ENCODE peak calls at places on chromosome 18, in six cellular contexts. One of them, this sample, is unnamed.

GRCh38 chr18:36862182-36862581 is 33.3 kb downstream of the KIAA1328 start:
- ATAC-seq in GM12878: no peak
- ATAC-seq in K562: no peak
- ATAC-seq in HepG2: no peak
- ATAC-seq in upper lobe of left lung: no peak
- ATAC-seq in IMR-90: no peak
- ATAC-seq in this sample: no peak

GRCh38 chr18:24504401-24504800 is 44.0 kb downstream of the HRH4 start:
- ATAC-seq in IMR-90: no peak
- ATAC-seq in GM12878: no peak
- ATAC-seq in K562: no peak
- ATAC-seq in HepG2: no peak
- ATAC-seq in upper lobe of left lung: no peak
- ATAC-seq in this sample: no peak

GRCh38 chr18:55838841-55839240 is 250.8 kb upstream of the TCF4 start:
- ATAC-seq in IMR-90: no peak
- ATAC-seq in K562: no peak
- ATAC-seq in upper lobe of left lung: peak; percentile 84
- ATAC-seq in GM12878: no peak
- ATAC-seq in HepG2: no peak
- ATAC-seq in this sample: no peak

GRCh38 chr18:62282188-62282629 is 42.9 kb upstream of the TNFRSF11A start:
- ATAC-seq in IMR-90: peak; percentile 70
- ATAC-seq in HepG2: no peak
- ATAC-seq in upper lobe of left lung: peak; percentile 24
- ATAC-seq in K562: no peak
- ATAC-seq in GM12878: no peak
- ATAC-seq in this sample: no peak

GRCh38 chr18:25187582-25188291 is 164.2 kb downstream of the ZNF521 start:
- ATAC-seq in upper lobe of left lung: no peak
- ATAC-seq in HepG2: no peak
- ATAC-seq in K562: no peak
- ATAC-seq in GM12878: no peak
- ATAC-seq in IMR-90: no peak
- ATAC-seq in this sample: no peak

GRCh38 chr18:76466410-76466991 is 28.5 kb downstream of the ZNF516 start:
- ATAC-seq in GM12878: peak; percentile 31
- ATAC-seq in HepG2: peak; percentile 30
- ATAC-seq in IMR-90: no peak
- ATAC-seq in K562: no peak
- ATAC-seq in upper lobe of left lung: no peak
- ATAC-seq in this sample: peak; percentile 22

GRCh38 chr18:7600036-7600435 is 32.9 kb downstream of the PTPRM start:
- ATAC-seq in K562: no peak
- ATAC-seq in IMR-90: no peak
- ATAC-seq in upper lobe of left lung: no peak
- ATAC-seq in GM12878: no peak
- ATAC-seq in HepG2: no peak
- ATAC-seq in this sample: no peak

GRCh38 chr18:31356025-31356424 is 20.6 kb upstream of the DSG4 start:
- ATAC-seq in HepG2: no peak
- ATAC-seq in upper lobe of left lung: no peak
- ATAC-seq in K562: no peak
- ATAC-seq in GM12878: peak; percentile 74
- ATAC-seq in IMR-90: no peak
- ATAC-seq in this sample: no peak

GRCh38 chr18:55101458-55101824 is 142.2 kb upstream of the CCDC68 start:
- ATAC-seq in IMR-90: no peak
- ATAC-seq in HepG2: no peak
- ATAC-seq in upper lobe of left lung: no peak
- ATAC-seq in GM12878: no peak
- ATAC-seq in K562: no peak
- ATAC-seq in this sample: no peak

GRCh38 chr18:61975526-61976326 is 82.9 kb upstream of the RNF152 start:
- ATAC-seq in K562: no peak
- ATAC-seq in GM12878: peak; percentile 67
- ATAC-seq in IMR-90: no peak
- ATAC-seq in HepG2: no peak
- ATAC-seq in upper lobe of left lung: no peak
- ATAC-seq in this sample: no peak

GRCh38 chr18:44743626-44744025 is 62.9 kb downstream of the SETBP1 start:
- ATAC-seq in K562: no peak
- ATAC-seq in HepG2: no peak
- ATAC-seq in IMR-90: no peak
- ATAC-seq in upper lobe of left lung: no peak
- ATAC-seq in GM12878: no peak
- ATAC-seq in this sample: no peak

GRCh38 chr18:24138281-24138883 is 480 bp upstream of the CABYR start:
- ATAC-seq in IMR-90: peak; percentile 7
- ATAC-seq in K562: no peak
- ATAC-seq in GM12878: peak; percentile 16
- ATAC-seq in upper lobe of left lung: peak; percentile 20
- ATAC-seq in HepG2: peak; percentile 53
- ATAC-seq in this sample: peak; percentile 14

GRCh38 chr18:72544092-72544886 is at the start of gene CBLN2:
- ATAC-seq in K562: peak; percentile 82
- ATAC-seq in HepG2: peak; percentile 100
- ATAC-seq in upper lobe of left lung: peak; percentile 76
- ATAC-seq in GM12878: peak; percentile 97
- ATAC-seq in IMR-90: peak; percentile 79
- ATAC-seq in this sample: no peak

GRCh38 chr18:58452392-58453166 is 176.3 kb downstream of the ALPK2 start:
- ATAC-seq in K562: no peak
- ATAC-seq in GM12878: no peak
- ATAC-seq in IMR-90: no peak
- ATAC-seq in upper lobe of left lung: no peak
- ATAC-seq in HepG2: no peak
- ATAC-seq in this sample: no peak

GRCh38 chr18:58449366-58449935 is 179.4 kb downstream of the ALPK2 start:
- ATAC-seq in K562: peak; percentile 53
- ATAC-seq in IMR-90: no peak
- ATAC-seq in HepG2: peak; percentile 71
- ATAC-seq in upper lobe of left lung: no peak
- ATAC-seq in GM12878: no peak
- ATAC-seq in this sample: no peak

GRCh38 chr18:58453167-58453804 is 175.6 kb downstream of the ALPK2 start:
- ATAC-seq in IMR-90: no peak
- ATAC-seq in K562: no peak
- ATAC-seq in HepG2: no peak
- ATAC-seq in GM12878: no peak
- ATAC-seq in upper lobe of left lung: no peak
- ATAC-seq in this sample: no peak

GRCh38 chr18:58451972-58452334 is 176.9 kb downstream of the ALPK2 start:
- ATAC-seq in K562: no peak
- ATAC-seq in upper lobe of left lung: no peak
- ATAC-seq in IMR-90: no peak
- ATAC-seq in HepG2: no peak
- ATAC-seq in GM12878: no peak
- ATAC-seq in this sample: no peak

GRCh38 chr18:58451115-58451971 is 177.5 kb downstream of the ALPK2 start:
- ATAC-seq in HepG2: no peak
- ATAC-seq in K562: no peak
- ATAC-seq in IMR-90: no peak
- ATAC-seq in GM12878: no peak
- ATAC-seq in upper lobe of left lung: no peak
- ATAC-seq in this sample: no peak
- TF ChIP-seq POLR2A in HepG2: no peak
- TF ChIP-seq POLR2A in K562: no peak
- TF ChIP-seq POLR2A in IMR-90: no peak
- TF ChIP-seq POLR2A in GM12878: no peak
- TF ChIP-seq POLR2A in upper lobe of left lung: no peak
- TF ChIP-seq POLR2A in this sample: no peak

DNA sequence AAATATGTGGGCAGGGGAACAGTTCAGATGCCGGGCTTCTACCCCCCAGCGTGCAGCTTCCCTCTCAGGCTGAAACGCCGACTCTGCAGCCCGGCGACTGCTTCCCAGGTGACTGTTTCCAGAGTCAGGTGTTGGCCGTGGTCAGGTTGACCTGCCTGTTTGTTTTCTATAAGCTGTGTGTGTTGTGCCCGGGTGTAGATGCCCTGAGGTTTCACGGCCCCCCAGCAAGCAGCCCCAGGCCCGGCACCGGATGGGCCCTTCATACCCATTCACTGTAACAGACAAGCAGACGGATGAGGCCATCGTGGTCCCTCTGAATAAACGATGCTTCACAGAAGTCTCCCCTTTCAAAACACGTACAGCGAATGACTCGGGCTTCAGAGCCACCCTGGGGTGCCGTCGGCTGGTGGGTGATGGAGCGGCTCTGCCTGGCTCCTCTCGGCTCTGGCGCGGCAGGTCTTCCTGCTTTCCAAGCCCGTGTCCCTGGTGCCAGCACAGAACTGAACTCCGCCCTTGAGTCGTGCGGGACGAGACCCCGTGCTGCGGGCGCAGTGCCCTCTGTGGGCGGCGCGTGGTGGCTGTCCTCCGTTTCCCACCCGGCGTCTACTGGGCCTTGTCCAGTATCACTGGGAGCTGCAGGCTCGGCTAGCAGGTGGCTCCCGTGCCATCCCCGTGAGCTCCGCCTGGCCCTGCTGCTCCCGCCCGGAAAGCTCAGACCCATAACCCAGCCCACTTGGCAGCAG is 15.0 kb upstream of the KCNG2 start:
- ATAC-seq in GM12878: no peak
- ATAC-seq in HepG2: no peak
- ATAC-seq in upper lobe of left lung: no peak
- ATAC-seq in K562: no peak
- ATAC-seq in IMR-90: no peak
- ATAC-seq in this sample: no peak
- TF ChIP-seq POLR2A in GM12878: no peak
- TF ChIP-seq POLR2A in HepG2: no peak
- TF ChIP-seq POLR2A in upper lobe of left lung: no peak
- TF ChIP-seq POLR2A in K562: no peak
- TF ChIP-seq POLR2A in IMR-90: no peak
- TF ChIP-seq POLR2A in this sample: no peak

GRCh38 chr18:9897129-9897528 is 11.4 kb downstream of the TXNDC2 start:
- ATAC-seq in K562: peak; percentile 7
- ATAC-seq in IMR-90: no peak
- ATAC-seq in GM12878: no peak
- ATAC-seq in HepG2: no peak
- ATAC-seq in upper lobe of left lung: no peak
- ATAC-seq in this sample: no peak

GRCh38 chr18:9902832-9903231 is 11.0 kb upstream of the VAPA start:
- ATAC-seq in HepG2: no peak
- ATAC-seq in K562: no peak
- ATAC-seq in IMR-90: no peak
- ATAC-seq in GM12878: no peak
- ATAC-seq in upper lobe of left lung: no peak
- ATAC-seq in this sample: no peak

GRCh38 chr18:9900699-9901098 is 13.1 kb upstream of the VAPA start:
- ATAC-seq in K562: no peak
- ATAC-seq in GM12878: no peak
- ATAC-seq in HepG2: no peak
- ATAC-seq in upper lobe of left lung: no peak
- ATAC-seq in IMR-90: no peak
- ATAC-seq in this sample: no peak

GRCh38 chr18:9901377-9901776 is 12.4 kb upstream of the VAPA start:
- ATAC-seq in GM12878: no peak
- ATAC-seq in IMR-90: no peak
- ATAC-seq in upper lobe of left lung: no peak
- ATAC-seq in K562: no peak
- ATAC-seq in HepG2: no peak
- ATAC-seq in this sample: no peak

GRCh38 chr18:9898792-9899549 is 13.2 kb downstream of the TXNDC2 start:
- ATAC-seq in K562: peak; percentile 80
- ATAC-seq in HepG2: peak; percentile 92
- ATAC-seq in GM12878: no peak
- ATAC-seq in upper lobe of left lung: peak; percentile 36
- ATAC-seq in IMR-90: no peak
- ATAC-seq in this sample: no peak
- TF ChIP-seq POLR2A in K562: peak; percentile 69
- TF ChIP-seq POLR2A in HepG2: no peak
- TF ChIP-seq POLR2A in GM12878: no peak
- TF ChIP-seq POLR2A in upper lobe of left lung: no peak
- TF ChIP-seq POLR2A in IMR-90: no peak
- TF ChIP-seq POLR2A in this sample: no peak

GRCh38 chr18:63368611-63369010 is 1.6 kb upstream of the KDSR start:
- ATAC-seq in upper lobe of left lung: no peak
- ATAC-seq in K562: no peak
- ATAC-seq in GM12878: no peak
- ATAC-seq in IMR-90: no peak
- ATAC-seq in HepG2: no peak
- ATAC-seq in this sample: no peak

GRCh38 chr18:63365909-63366269 is 1.1 kb downstream of the KDSR start:
- ATAC-seq in upper lobe of left lung: no peak
- ATAC-seq in HepG2: no peak
- ATAC-seq in K562: no peak
- ATAC-seq in IMR-90: no peak
- ATAC-seq in GM12878: peak; percentile 15
- ATAC-seq in this sample: no peak

GRCh38 chr18:63366991-63367240 is at the start of gene KDSR:
- ATAC-seq in upper lobe of left lung: no peak
- ATAC-seq in K562: no peak
- ATAC-seq in GM12878: no peak
- ATAC-seq in HepG2: no peak
- ATAC-seq in IMR-90: no peak
- ATAC-seq in this sample: no peak

GRCh38 chr18:63366270-63366990 is 576 bp downstream of the KDSR start:
- ATAC-seq in GM12878: peak; percentile 53
- ATAC-seq in HepG2: peak; percentile 68
- ATAC-seq in IMR-90: peak; percentile 8
- ATAC-seq in K562: peak; percentile 45
- ATAC-seq in upper lobe of left lung: peak; percentile 41
- ATAC-seq in this sample: peak; percentile 24

DNA sequence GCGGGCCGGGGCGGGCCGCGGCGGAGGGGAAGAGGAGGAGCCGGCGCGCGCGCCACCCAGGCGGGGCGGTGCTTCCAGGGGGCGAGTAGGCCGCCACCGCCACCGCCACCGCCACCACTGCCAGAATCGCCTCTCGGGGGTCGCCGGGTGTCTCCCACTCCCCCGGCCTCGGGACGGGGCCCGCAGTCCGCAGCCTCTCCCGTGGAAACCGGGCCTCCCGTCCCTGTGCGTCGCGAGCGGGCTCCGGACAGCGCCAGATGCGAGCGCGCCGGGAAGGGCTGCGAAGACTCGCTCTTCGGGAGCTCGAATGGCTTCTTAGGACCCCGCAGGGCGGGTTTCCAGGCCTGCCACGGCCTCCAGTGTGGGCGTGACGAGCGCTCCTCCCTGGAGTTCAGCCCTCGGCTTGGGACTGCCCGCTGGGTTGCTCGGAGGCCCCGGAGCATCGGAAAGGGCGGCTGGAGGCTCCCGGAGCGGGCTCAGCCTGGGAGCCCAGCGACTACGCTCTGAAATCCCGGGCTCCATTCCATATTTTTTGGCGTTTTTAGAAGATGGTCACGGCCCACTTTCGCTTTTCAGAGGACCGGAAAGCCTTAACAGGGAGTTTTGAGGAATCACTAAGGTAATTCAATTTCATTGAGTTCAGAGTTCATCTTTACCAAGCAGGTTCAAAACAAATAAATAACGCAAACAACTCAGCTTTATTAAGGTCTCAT is 391 bp upstream of the KDSR start:
- ATAC-seq in HepG2: peak; percentile 96
- ATAC-seq in K562: peak; percentile 96
- ATAC-seq in GM12878: peak; percentile 92
- ATAC-seq in IMR-90: peak; percentile 95
- ATAC-seq in upper lobe of left lung: peak; percentile 98
- ATAC-seq in this sample: peak; percentile 98
- TF ChIP-seq POLR2A in HepG2: peak; percentile 92
- TF ChIP-seq POLR2A in K562: peak; percentile 91
- TF ChIP-seq POLR2A in GM12878: peak; percentile 84
- TF ChIP-seq POLR2A in IMR-90: peak; percentile 95
- TF ChIP-seq POLR2A in upper lobe of left lung: peak; percentile 94
- TF ChIP-seq POLR2A in this sample: peak; percentile 89